ENCODE peak calls at places on chromosome 16, in eight cellular contexts. R is lung, I is sigmoid colon, Q is cardiac fibroblast, F is adrenal gland, O is HFF-Myc, M is prostate gland, B is esophagus muscularis mucosa. P is an unnamed sample.

GRCh38 chr16:89685916-89686315 is 573 bp upstream of the CDK10 start:
- DNase-seq in O (no peak), B (no peak), Q (no peak), I (no peak), R (no peak), F (no peak), M (no peak), P (no peak)

GRCh38 chr16:84785843-84786538 is 33.8 kb upstream of the CRISPLD2 start:
- DNase-seq in F (no peak), Q (peak), R (peak), O (no peak), I (peak), M (no peak), B (no peak), P (peak)

GRCh38 chr16:54342966-54343365 is 56.4 kb upstream of the IRX3 start:
- DNase-seq in Q (peak), M (no peak), O (no peak), R (no peak), B (no peak), F (no peak), I (peak), P (no peak)

GRCh38 chr16:70162041-70162451 is 11.5 kb upstream of the CLEC18C start:
- DNase-seq in I (no peak), F (no peak), O (peak), M (no peak), Q (peak), R (peak), B (peak), P (peak)

GRCh38 chr16:79334127-79334526 is 266.4 kb downstream of the MAF start:
- DNase-seq in F (no peak), O (no peak), R (no peak), B (no peak), I (no peak), M (no peak), Q (no peak), P (no peak)

GRCh38 chr16:6643083-6643686 is 689.5 kb upstream of the RBFOX1 start:
- DNase-seq in R (no peak), O (peak), B (no peak), M (peak), Q (peak), F (peak), I (no peak), P (peak)

GRCh38 chr16:88911148-88911945 is 44.9 kb upstream of the PABPN1L start:
- DNase-seq in Q (no peak), M (no peak), R (no peak), I (no peak), O (no peak), B (no peak), F (peak), P (no peak)

GRCh38 chr16:11583889-11584565 is 2.7 kb downstream of the LITAF start:
- DNase-seq in O (no peak), F (no peak), M (peak), Q (no peak), R (no peak), I (no peak), B (no peak), P (no peak)

GRCh38 chr16:84768061-84768797 is 51.6 kb upstream of the CRISPLD2 start:
- DNase-seq in Q (no peak), R (no peak), M (no peak), I (peak), B (no peak), F (no peak), O (no peak), P (no peak)

GRCh38 chr16:54407596-54407995 is 121.0 kb upstream of the IRX3 start:
- DNase-seq in Q (peak), I (no peak), F (no peak), M (no peak), B (no peak), R (no peak), O (peak), P (peak)

GRCh38 chr16:86205521-86206245 is 304.6 kb upstream of the FOXF1 start:
- DNase-seq in R (no peak), F (no peak), I (no peak), Q (no peak), O (no peak), M (no peak), B (no peak), P (no peak)

GRCh38 chr16:57374067-57374534 is 1.8 kb downstream of the CX3CL1 start:
- DNase-seq in O (no peak), R (no peak), Q (peak), B (no peak), I (peak), M (peak), F (no peak), P (no peak)

GRCh38 chr16:88978608-88979346 is 1.8 kb upstream of the CBFA2T3 start:
- DNase-seq in I (no peak), M (no peak), B (no peak), O (no peak), Q (no peak), F (no peak), R (no peak), P (no peak)

GRCh38 chr16:27374794-27375499 is 27.0 kb upstream of the IL21R start:
- DNase-seq in R (peak), O (peak), B (no peak), I (peak), M (peak), F (peak), Q (peak), P (peak)

GRCh38 chr16:1183235-1183907 is 30.5 kb downstream of the CACNA1H start:
- DNase-seq in Q (peak), I (peak), M (no peak), B (no peak), O (no peak), R (no peak), F (peak), P (peak)

GRCh38 chr16:23836404-23837291 is 865 bp downstream of the PRKCB start:
- DNase-seq in R (peak), O (no peak), B (no peak), F (no peak), I (peak), Q (no peak), M (no peak), P (no peak)

GRCh38 chr16:23835390-23836077 is at the start of gene PRKCB:
- DNase-seq in I (peak), M (peak), F (peak), R (peak), B (peak), Q (peak), O (no peak), P (peak)

GRCh38 chr16:23837553-23838308 is 1.9 kb downstream of the PRKCB start:
- DNase-seq in M (no peak), Q (no peak), I (no peak), O (no peak), R (no peak), F (no peak), B (no peak), P (no peak)

GRCh38 chr16:23833960-23834685 is 1.7 kb upstream of the PRKCB start:
- DNase-seq in M (no peak), O (no peak), F (no peak), I (no peak), B (no peak), R (no peak), Q (no peak), P (no peak)

DNA sequence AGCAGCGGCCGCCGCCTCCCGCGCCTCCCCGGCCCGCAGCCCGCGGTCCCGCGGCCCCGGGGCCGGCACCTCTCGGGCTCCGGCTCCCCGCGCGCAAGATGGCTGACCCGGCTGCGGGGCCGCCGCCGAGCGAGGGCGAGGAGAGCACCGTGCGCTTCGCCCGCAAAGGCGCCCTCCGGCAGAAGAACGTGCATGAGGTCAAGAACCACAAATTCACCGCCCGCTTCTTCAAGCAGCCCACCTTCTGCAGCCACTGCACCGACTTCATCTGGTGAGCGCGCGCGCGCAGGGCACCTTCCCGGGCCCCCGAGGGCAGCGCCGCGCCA is 258 bp downstream of the PRKCB start:
- DNase-seq in B (no peak), Q (no peak), M (no peak), R (no peak), F (no peak), O (no peak), I (no peak), P (no peak)
- H3K4me3 ChIP-seq in B (peak), Q (no peak), M (peak), R (peak), F (no peak), O (no peak), I (peak), P (no peak)

DNA sequence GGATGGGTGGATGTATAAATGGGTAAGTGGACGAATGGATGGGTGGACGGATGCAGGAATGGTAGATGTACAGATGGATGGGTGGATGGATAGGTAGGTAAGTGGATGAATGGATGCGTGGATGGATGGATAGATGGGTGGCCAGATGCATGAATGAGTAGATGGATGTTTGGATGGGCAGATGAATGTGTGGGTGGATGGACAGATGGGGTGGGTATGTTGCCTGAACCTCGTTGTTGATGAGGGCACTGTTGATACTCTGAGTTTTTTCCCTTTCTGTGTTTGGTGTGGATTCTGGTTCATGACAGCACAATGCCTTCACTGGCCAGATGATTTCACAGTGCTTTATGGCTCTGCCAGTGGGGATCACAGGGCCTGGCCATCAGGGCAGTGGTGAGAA is 208.3 kb downstream of the NPIPB11 start:
- DNase-seq in B (no peak), R (no peak), O (no peak), M (no peak), I (no peak), F (no peak), Q (no peak), P (no peak)
- TF ChIP-seq CTCF in B (no peak), R (no peak), O (no peak), M (no peak), I (no peak), F (no peak), Q (no peak), P (no peak)

GRCh38 chr16:76766538-76766937 is 424.5 kb upstream of the MON1B start:
- DNase-seq in M (no peak), O (no peak), F (no peak), R (no peak), B (no peak), Q (no peak), I (no peak), P (no peak)
- H3K4me3 ChIP-seq in M (no peak), O (no peak), F (no peak), R (no peak), B (no peak), Q (no peak), I (no peak), P (no peak)

DNA sequence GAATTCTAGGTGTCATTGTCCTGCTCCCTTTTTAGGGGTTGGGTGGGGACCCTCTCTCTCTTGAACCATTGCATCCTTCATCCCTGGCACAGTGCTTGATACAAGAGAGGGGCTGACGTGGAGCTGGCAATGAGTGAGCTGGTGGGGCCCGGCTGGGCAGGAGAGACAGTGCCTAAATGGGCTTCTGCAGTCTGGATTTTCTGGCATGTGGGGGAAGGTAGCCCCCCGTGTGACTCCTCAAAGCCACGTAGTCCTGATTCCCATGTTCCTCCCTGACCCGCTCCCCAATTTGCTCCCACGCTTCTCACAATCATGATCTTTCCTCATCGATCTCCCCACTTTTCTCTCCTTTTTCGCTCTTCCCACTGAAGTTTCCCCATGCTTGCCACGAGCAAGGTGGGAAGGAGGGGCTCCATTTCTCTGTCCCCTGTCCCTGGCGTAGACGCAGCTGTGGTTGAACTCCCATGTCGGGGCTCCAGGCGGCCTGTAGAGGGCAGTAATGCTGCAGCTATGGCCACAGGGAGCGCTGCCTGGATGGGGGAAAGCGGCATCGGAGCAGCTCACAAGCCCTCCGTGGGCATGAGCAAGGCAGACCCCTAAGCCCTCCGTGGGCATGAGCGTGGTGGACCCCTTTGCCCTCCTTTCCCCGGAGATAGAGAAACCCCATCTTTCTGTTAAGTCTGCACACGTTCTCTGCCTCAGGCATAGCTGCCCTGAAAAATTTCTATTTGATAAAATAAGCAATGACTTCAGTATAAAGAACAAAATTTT is 47.5 kb downstream of the HAPSTR1 start:
- DNase-seq in O (no peak), F (peak), B (no peak), R (peak), I (peak), Q (peak), M (peak), P (peak)
- TF ChIP-seq CTCF in O (peak), F (peak), B (peak), R (peak), I (peak), Q (peak), M (peak), P (peak)

GRCh38 chr16:51532551-51532950 is 381.5 kb upstream of the SALL1 start:
- DNase-seq in Q (no peak), I (no peak), R (no peak), M (no peak), B (no peak), F (no peak), O (no peak), P (no peak)
- H3K4me3 ChIP-seq in Q (no peak), I (no peak), R (no peak), M (no peak), B (no peak), F (no peak), O (no peak), P (no peak)

GRCh38 chr16:22938647-22939046 is 124.7 kb downstream of the HS3ST2 start:
- DNase-seq in Q (no peak), F (no peak), I (no peak), M (no peak), R (no peak), B (no peak), O (no peak), P (no peak)
- TF ChIP-seq CTCF in Q (no peak), F (no peak), I (no peak), M (no peak), R (no peak), B (no peak), O (no peak), P (no peak)

GRCh38 chr16:4372578-4373355 is 1.1 kb downstream of the VASN start:
- DNase-seq in Q (peak), F (peak), B (no peak), O (no peak), I (peak), R (no peak), M (no peak), P (no peak)
- H3K4me3 ChIP-seq in Q (peak), F (no peak), B (peak), O (peak), I (peak), R (peak), M (peak), P (peak)

GRCh38 chr16:56356276-56357241 is 68.8 kb downstream of the AMFR start:
- DNase-seq in O (peak), M (peak), R (peak), F (peak), Q (peak), I (peak), B (no peak), P (peak)

GRCh38 chr16:56360117-56361008 is 65.0 kb downstream of the AMFR start:
- DNase-seq in F (peak), B (no peak), M (no peak), R (no peak), Q (no peak), I (peak), O (no peak), P (no peak)

GRCh38 chr16:56355786-56356275 is 69.5 kb downstream of the AMFR start:
- DNase-seq in Q (no peak), R (no peak), B (no peak), O (no peak), M (no peak), F (peak), I (peak), P (no peak)

GRCh38 chr16:56357291-56357764 is 68.0 kb downstream of the AMFR start:
- DNase-seq in M (no peak), F (peak), B (no peak), R (no peak), I (peak), Q (peak), O (no peak), P (peak)

DNA sequence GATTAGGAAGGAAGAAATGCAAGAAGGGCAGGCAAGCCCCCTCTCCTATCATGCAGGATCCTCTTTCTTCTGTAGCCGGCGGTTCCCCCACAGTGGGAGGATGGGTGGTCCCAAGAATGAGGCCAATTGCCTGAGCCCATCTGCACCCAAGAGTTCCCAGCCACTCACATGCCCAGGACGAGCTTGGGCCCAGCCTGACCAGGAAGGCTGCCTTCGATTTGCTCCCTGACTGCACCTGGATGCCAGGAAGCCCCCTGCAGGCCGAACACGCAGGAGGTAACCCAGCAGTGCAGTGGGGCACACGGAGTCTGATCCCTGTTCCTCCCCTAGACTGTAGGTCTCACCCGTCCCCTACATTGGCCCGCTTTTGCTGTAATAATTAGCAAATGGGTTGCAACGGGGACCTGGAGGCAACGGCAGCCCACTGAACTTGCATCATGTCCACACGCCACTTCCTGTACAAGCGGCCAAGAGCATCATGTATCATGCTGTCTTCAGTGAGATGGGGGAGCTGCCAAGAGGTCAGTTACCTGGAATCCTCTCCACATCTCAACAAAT is 67.5 kb downstream of the AMFR start:
- DNase-seq in Q (no peak), O (no peak), B (no peak), I (peak), F (peak), M (no peak), R (no peak), P (no peak)
- TF ChIP-seq CTCF in Q (no peak), O (no peak), B (no peak), I (no peak), F (no peak), M (no peak), R (no peak), P (no peak)

GRCh38 chr16:30095166-30096078 is 591 bp downstream of the YPEL3 start:
- DNase-seq in M (no peak), Q (no peak), I (no peak), F (no peak), O (no peak), R (no peak), B (no peak), P (no peak)

GRCh38 chr16:30092373-30093010 is 768 bp upstream of the TBX6 start:
- DNase-seq in O (no peak), Q (peak), M (peak), F (peak), I (peak), R (peak), B (peak), P (peak)

GRCh38 chr16:30096105-30096861 is at the start of gene YPEL3:
- DNase-seq in Q (peak), B (peak), I (peak), O (no peak), M (peak), F (peak), R (peak), P (peak)

GRCh38 chr16:30096862-30097563 is 1.0 kb upstream of the YPEL3 start:
- DNase-seq in M (no peak), R (no peak), B (no peak), I (no peak), O (no peak), F (no peak), Q (no peak), P (no peak)

GRCh38 chr16:30094541-30095165 is 1.4 kb downstream of the YPEL3 start:
- DNase-seq in R (no peak), M (no peak), F (no peak), I (no peak), O (no peak), Q (no peak), B (no peak), P (no peak)
- H3K4me3 ChIP-seq in R (peak), M (peak), F (no peak), I (peak), O (peak), Q (peak), B (peak), P (peak)

DNA sequence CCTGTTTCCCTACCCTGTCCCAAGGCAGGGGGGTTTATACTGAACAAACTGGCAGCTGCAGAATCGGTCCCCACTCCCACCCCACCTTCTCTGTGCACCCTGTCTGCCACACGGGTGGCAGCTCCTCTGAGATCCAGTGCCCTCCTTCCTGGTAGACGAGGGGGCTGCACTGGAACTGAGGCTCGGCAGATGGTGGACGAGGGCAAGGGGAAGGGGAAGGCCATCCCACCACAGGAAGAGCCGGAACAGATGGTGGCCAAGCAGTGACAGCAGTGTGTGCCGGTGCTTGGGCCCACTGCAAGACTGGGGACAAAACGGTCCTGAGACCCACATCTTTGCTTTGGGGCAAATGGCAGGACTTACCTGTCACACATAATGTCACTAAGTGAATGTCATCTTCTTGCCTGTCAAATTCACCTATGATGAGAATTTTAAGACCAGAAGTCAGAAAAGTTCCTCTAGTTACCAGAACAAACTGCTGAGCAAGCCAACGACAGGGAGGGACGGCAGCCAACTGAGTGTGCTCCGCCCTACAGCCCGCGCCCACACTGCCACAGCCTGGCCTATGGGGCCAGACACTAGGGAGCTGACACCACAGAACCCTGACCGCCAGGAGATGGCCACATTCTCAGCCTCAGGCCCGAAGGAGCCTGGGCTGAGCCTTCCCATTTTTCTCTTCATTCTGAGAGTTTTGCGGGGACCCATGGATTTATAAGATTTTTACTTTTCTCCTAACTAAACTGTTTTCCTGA is 14.4 kb downstream of the NTAN1 start:
- DNase-seq in B (peak), R (peak), M (peak), O (no peak), I (peak), F (peak), Q (peak), P (peak)
- TF ChIP-seq CTCF in B (peak), R (no peak), M (peak), O (no peak), I (no peak), F (peak), Q (peak), P (peak)

P was measured in fibroblast of the aortic adventitia.